ENCODE peak calls at places on chromosome 19, in seven cellular contexts. E, V, G, J, P, F and H are unnamed samples.

GRCh38 chr19:44608391-44608821 is 5.0 kb upstream of the IGSF23 start:
- DNase-seq in E (no peak), V (no peak), G (no peak), J (no peak), P (no peak), F (no peak), H (no peak)

GRCh38 chr19:12796146-12797071 is 5.1 kb downstream of the JUNB start:
- DNase-seq in E (peak), V (peak), G (no peak), J (no peak), P (no peak), F (peak), H (peak)

GRCh38 chr19:49335071-49335783 is at the start of gene CD37:
- DNase-seq in E (no peak), V (peak), G (no peak), J (no peak), P (no peak), F (no peak), H (no peak)

GRCh38 chr19:30664358-30665058 is 292.3 kb downstream of the ZNF536 start:
- DNase-seq in E (no peak), V (peak), G (no peak), J (no peak), P (no peak), F (peak), H (peak)

GRCh38 chr19:38003427-38004099 is 96.6 kb downstream of the SIPA1L3 start:
- DNase-seq in E (peak), V (no peak), G (no peak), J (peak), P (no peak), F (peak), H (no peak)

GRCh38 chr19:48659768-48660167 is 13.0 kb downstream of the NTN5 start:
- DNase-seq in E (no peak), V (peak), G (no peak), J (no peak), P (no peak), F (no peak), H (no peak)

GRCh38 chr19:3061214-3062161 is 807 bp downstream of the TLE5 start:
- DNase-seq in E (no peak), V (peak), G (no peak), J (no peak), P (no peak), F (peak), H (no peak)

GRCh38 chr19:42553292-42554045 is 25.2 kb upstream of the CEACAM1 start:
- DNase-seq in E (no peak), V (no peak), G (no peak), J (no peak), P (no peak), F (no peak), H (peak)

GRCh38 chr19:39372941-39373340 is 18.0 kb downstream of the PAF1 start:
- DNase-seq in E (no peak), V (no peak), G (no peak), J (no peak), P (no peak), F (no peak), H (no peak)

GRCh38 chr19:58476498-58477015 is 405 bp downstream of the ZNF446 start:
- DNase-seq in E (no peak), V (peak), G (no peak), J (no peak), P (no peak), F (peak), H (peak)

GRCh38 chr19:6424190-6424938 is at the start of gene KHSRP:
- DNase-seq in E (peak), V (peak), G (no peak), J (no peak), P (no peak), F (peak), H (no peak)

GRCh38 chr19:3309724-3310123 is 56.7 kb upstream of the NFIC start:
- DNase-seq in E (no peak), V (no peak), G (no peak), J (no peak), P (no peak), F (no peak), H (no peak)

GRCh38 chr19:8391274-8392016 is 1.3 kb downstream of the RAB11B start:
- DNase-seq in E (no peak), V (no peak), G (no peak), J (no peak), P (no peak), F (no peak), H (no peak)

GRCh38 chr19:8393871-8394250 is 3.7 kb downstream of the RAB11B start:
- DNase-seq in E (no peak), V (no peak), G (no peak), J (no peak), P (no peak), F (no peak), H (no peak)

GRCh38 chr19:8393192-8393870 is 3.2 kb downstream of the RAB11B start:
- DNase-seq in E (no peak), V (no peak), G (no peak), J (no peak), P (no peak), F (no peak), H (no peak)

GRCh38 chr19:8390617-8390981 is 439 bp downstream of the RAB11B start:
- DNase-seq in E (peak), V (peak), G (no peak), J (peak), P (peak), F (peak), H (peak)

GRCh38 chr19:8392017-8392591 is 1.9 kb downstream of the RAB11B start:
- DNase-seq in E (no peak), V (no peak), G (no peak), J (no peak), P (no peak), F (peak), H (no peak)
- TF ChIP-seq SIN3A in E (no peak), V (no peak), G (no peak), J (no peak), P (no peak), F (no peak), H (no peak)

GRCh38 chr19:16076958-16077611 is 790 bp downstream of the TPM4 start:
- DNase-seq in E (peak), V (peak), G (no peak), J (no peak), P (no peak), F (peak), H (no peak)

GRCh38 chr19:16078311-16078758 is 2.0 kb downstream of the TPM4 start:
- DNase-seq in E (no peak), V (no peak), G (no peak), J (no peak), P (no peak), F (no peak), H (no peak)

GRCh38 chr19:16075430-16076153 is 703 bp upstream of the TPM4 start:
- DNase-seq in E (no peak), V (no peak), G (no peak), J (no peak), P (no peak), F (no peak), H (no peak)

GRCh38 chr19:16076154-16076957 is at the start of gene TPM4:
- DNase-seq in E (peak), V (peak), G (no peak), J (peak), P (peak), F (peak), H (peak)

DNA sequence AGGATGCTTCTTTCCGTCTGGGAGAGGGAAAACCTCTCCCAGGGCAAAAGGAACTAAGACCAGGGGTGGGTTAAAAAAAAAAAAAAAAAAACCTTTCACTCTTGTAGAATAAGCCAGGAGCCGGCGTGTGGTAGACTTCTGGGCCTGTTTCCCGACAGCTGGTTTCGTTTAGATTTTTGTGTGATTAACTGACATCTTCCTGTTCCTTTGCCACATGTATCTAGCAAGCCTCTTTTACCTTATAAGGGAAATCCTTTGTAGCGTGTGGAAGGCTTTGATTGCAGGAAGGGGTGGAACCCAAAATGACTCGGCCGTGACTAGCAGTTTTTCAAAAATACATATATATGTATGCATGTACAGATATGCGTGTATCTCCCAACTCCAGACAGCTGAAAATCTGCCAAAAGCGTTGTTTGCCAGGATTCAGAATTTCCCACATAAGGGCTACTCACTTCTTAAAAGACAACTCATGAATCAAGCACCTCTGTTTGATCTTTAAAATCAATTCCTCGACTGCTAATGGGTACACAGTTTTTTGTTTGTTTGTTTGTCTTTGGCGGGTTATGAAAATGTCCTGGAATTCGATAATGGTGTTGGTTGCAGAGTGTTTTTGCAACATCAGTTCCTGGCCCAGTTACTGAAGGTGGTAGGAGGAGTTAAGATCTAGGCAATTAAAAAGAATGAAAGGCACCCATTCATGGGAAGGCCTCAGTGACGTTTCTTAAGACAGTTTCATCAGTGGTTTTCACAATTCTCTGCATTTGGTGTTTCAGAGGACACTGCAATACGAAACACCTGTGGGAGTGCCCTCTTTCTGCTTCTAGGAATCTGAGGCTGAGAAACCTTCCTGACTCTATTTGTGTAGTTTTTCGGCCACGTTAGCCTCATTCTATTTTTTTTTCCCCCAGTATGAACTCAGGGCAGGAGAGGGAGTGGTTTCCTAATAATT is 2.7 kb downstream of the TPM4 start:
- DNase-seq in E (no peak), V (peak), G (peak), J (peak), P (peak), F (peak), H (peak)
- TF ChIP-seq SIN3A in E (no peak), V (no peak), G (no peak), J (peak), P (peak), F (peak), H (no peak)

GRCh38 chr19:1267441-1268391 is 1.4 kb upstream of the CIRBP start:
- DNase-seq in E (no peak), V (no peak), G (no peak), J (no peak), P (no peak), F (no peak), H (no peak)

GRCh38 chr19:1266116-1266817 is 2.9 kb upstream of the CIRBP start:
- DNase-seq in E (peak), V (peak), G (no peak), J (no peak), P (no peak), F (peak), H (peak)

GRCh38 chr19:1264801-1265610 is 4.1 kb upstream of the CIRBP start:
- DNase-seq in E (peak), V (peak), G (no peak), J (no peak), P (no peak), F (no peak), H (peak)

GRCh38 chr19:1266818-1267440 is 2.2 kb upstream of the CIRBP start:
- DNase-seq in E (peak), V (peak), G (no peak), J (no peak), P (no peak), F (peak), H (no peak)

DNA sequence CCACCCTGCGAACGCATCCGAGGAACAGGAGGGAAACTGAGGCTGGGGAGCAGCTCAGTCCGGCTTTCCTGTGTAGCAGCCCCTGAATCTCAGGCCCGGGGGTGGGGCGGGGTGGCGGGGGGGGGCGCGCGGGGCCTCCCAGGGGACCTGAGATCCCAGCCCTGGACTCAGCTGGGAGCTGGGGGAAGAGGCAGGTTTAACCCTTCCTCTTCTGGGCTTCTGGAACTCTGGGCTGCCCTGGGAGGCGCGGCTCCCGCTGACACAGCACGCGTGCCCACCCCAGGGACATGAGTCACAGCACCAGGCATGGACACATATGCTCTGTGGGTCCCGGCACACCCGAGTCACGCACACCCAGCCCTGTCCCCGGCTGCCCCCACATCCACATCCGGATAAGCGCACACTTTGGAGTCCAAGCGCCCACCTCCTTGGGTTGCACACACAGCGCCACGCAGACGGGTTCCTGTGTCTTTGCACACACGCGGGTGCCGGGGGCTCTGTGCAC is 3.5 kb upstream of the CIRBP start:
- DNase-seq in E (no peak), V (no peak), G (no peak), J (no peak), P (no peak), F (no peak), H (no peak)
- TF ChIP-seq SIN3A in E (no peak), V (peak), G (no peak), J (no peak), P (no peak), F (no peak), H (peak)

DNA sequence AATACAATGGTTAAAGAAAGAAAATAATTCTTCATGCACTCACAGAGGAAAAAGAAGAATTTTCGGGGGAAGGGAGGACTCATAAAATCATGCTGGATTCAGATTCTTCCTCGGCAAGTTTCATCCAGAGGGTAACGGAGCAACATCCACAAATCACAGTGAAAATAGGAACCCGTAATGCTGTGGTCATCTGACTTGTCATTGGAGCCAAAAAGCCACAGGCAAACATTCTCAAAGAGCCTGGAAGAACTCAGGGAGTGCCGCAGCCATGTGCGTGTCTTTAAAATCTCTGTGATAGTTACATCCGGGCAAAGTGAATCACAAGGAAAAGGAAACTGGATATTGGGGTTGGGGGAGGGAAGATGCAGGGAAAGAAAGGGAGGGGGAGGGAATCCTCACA is 33.0 kb upstream of the VSTM2B start:
- DNase-seq in E (peak), V (no peak), G (no peak), J (no peak), P (no peak), F (no peak), H (no peak)
- TF ChIP-seq SIN3A in E (no peak), V (no peak), G (no peak), J (no peak), P (no peak), F (no peak), H (no peak)